ENCODE peak calls at places on chromosomes 13 and 19, in seven cellular contexts. T is left ventricle myocardium inferior, D is astrocyte, A is cardiac muscle cell, B is psoas muscle, V is astrocyte of the cerebellum, Y is bronchial epithelial cell. R is an unnamed sample.

GRCh38 chr13:113178070-113178895 is 19.8 kb downstream of the PROZ start:
- DNase-seq in T (no peak), D (peak), A (no peak), B (no peak), V (peak), Y (peak), R (peak)

GRCh38 chr19:29415507-29415906 is 110.3 kb upstream of the VSTM2B start:
- DNase-seq in T (no peak), D (no peak), A (no peak), B (no peak), V (no peak), Y (no peak), R (no peak)

GRCh38 chr13:20016649-20017364 is 58.3 kb downstream of the ZMYM2 start:
- DNase-seq in T (no peak), D (no peak), A (no peak), B (no peak), V (no peak), Y (no peak), R (no peak)

GRCh38 chr19:38315657-38316476 is at the start of gene YIF1B:
- DNase-seq in T (peak), D (peak), A (peak), B (peak), V (peak), Y (peak), R (peak)

GRCh38 chr19:11705474-11705873 is 33.3 kb downstream of the ZNF823 start:
- DNase-seq in T (no peak), D (no peak), A (no peak), B (no peak), V (no peak), Y (no peak), R (no peak)

GRCh38 chr13:28854657-28855056 is 34.5 kb downstream of the MTUS2 start:
- DNase-seq in T (no peak), D (no peak), A (no peak), B (no peak), V (no peak), Y (no peak), R (no peak)

GRCh38 chr13:59960683-59961082 is 203.0 kb downstream of the DIAPH3 start:
- DNase-seq in T (no peak), D (no peak), A (no peak), B (no peak), V (no peak), Y (no peak), R (no peak)

GRCh38 chr13:109630281-109630680 is 156.1 kb downstream of the IRS2 start:
- DNase-seq in T (no peak), D (no peak), A (no peak), B (no peak), V (no peak), Y (peak), R (no peak)

GRCh38 chr13:90238433-90238832 is 1109.1 kb upstream of the MIR17HG start:
- DNase-seq in T (no peak), D (peak), A (no peak), B (no peak), V (peak), Y (peak), R (no peak)

GRCh38 chr13:25902946-25903345 is 148.9 kb downstream of the SHISA2 start:
- DNase-seq in T (no peak), D (no peak), A (no peak), B (no peak), V (no peak), Y (peak), R (no peak)

GRCh38 chr19:22622901-22623840 is 11.0 kb upstream of the ZNF492 start:
- DNase-seq in T (no peak), D (no peak), A (no peak), B (no peak), V (no peak), Y (no peak), R (no peak)

GRCh38 chr13:44017756-44018309 is 138.1 kb downstream of the LACC1 start:
- DNase-seq in T (peak), D (no peak), A (no peak), B (no peak), V (no peak), Y (no peak), R (no peak)

GRCh38 chr19:46466536-46467199 is 4.7 kb downstream of the PNMA8A start:
- DNase-seq in T (peak), D (peak), A (no peak), B (peak), V (peak), Y (peak), R (no peak)
- H3K4me3 ChIP-seq in T (no peak), D (no peak), A (no peak), B (no peak), V (no peak), Y (no peak), R (no peak)

GRCh38 chr19:49128545-49129237 is 9.3 kb downstream of the PPFIA3 start:
- DNase-seq in T (no peak), D (no peak), A (no peak), B (no peak), V (no peak), Y (no peak), R (no peak)
- TF ChIP-seq CTCF in T (no peak), D (no peak), A (no peak), B (no peak), V (no peak), Y (no peak), R (no peak)

DNA sequence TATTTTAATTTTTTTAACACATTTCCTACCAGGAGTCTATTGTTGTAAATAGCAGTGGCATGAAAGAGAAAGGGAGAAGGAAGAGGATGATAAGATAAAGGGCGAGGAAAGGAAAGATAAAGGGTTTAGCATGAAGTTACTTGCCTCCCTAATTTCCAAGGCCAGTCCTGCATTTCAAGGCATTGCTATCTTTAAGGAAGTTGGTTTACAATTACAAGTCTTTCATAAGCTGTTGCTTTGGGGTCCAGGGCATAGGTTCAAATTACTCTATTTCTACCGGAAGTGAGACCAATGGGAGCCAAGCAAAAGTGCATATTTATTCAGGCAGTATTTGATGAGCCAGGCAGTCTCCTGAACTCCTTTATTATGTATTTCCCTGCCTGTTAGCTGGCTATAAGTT is 27.7 kb upstream of the UBL3 start:
- DNase-seq in T (no peak), D (no peak), A (no peak), B (no peak), V (no peak), Y (no peak), R (no peak)
- H3K4me3 ChIP-seq in T (no peak), D (no peak), A (no peak), B (no peak), V (no peak), Y (no peak), R (no peak)

GRCh38 chr13:39765801-39766463 is 110.5 kb downstream of the COG6 start:
- DNase-seq in T (peak), D (peak), A (no peak), B (peak), V (peak), Y (peak), R (no peak)
- TF ChIP-seq CTCF in T (peak), D (no peak), A (no peak), B (peak), V (no peak), Y (peak), R (peak)

GRCh38 chr19:291561-292280 is 518 bp upstream of the PLPP2 start:
- DNase-seq in T (no peak), D (no peak), A (no peak), B (peak), V (no peak), Y (no peak), R (no peak)
- H3K4me3 ChIP-seq in T (peak), D (no peak), A (no peak), B (peak), V (peak), Y (peak), R (no peak)

DNA sequence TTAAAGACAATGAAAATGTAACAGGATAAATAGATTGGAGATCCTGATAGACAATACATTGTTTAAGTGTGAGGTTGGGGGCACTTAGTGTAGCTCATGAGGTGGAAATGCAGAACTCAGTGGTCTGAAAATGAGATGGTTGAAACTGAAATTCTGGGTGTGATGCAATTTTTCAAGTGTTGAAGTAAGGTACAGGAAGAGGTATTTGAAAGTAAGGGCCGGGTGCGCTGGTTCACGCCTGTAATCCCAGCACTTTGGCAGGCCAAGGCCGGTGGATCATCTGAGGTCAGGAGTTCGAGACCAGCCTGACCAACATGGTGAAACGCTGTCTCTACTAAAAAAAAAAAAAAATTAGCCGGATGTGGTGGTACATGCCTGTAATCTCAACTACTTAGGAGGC is 113.0 kb downstream of the UFM1 start:
- DNase-seq in T (no peak), D (no peak), A (no peak), B (no peak), V (no peak), Y (no peak), R (no peak)
- TF ChIP-seq CTCF in T (no peak), D (no peak), A (no peak), B (no peak), V (no peak), Y (no peak), R (no peak)

DNA sequence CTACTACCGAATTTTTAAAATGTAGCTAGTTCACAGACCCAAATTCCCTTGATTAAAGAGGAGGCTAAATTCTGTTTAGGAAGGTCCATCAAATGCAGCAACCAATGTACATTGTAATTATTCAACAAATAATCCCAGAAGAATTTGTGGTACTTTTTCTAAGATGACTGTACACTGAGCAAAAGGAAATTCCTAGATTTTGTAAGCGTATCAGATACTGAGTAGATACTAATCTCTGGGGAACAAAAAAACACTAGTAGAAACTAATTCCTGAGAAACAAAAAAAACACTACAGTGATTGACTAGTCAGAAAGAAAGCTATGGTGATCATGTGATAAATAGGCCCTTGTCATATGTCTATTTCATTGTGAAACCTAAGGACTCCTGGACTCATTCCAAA is 246.1 kb downstream of the PCDH17 start:
- DNase-seq in T (no peak), D (peak), A (no peak), B (no peak), V (no peak), Y (no peak), R (no peak)
- H3K4me3 ChIP-seq in T (no peak), D (no peak), A (no peak), B (no peak), V (no peak), Y (no peak), R (no peak)

GRCh38 chr19:51097796-51098195 is 10.4 kb downstream of the CTU1 start:
- DNase-seq in T (no peak), D (no peak), A (no peak), B (no peak), V (no peak), Y (no peak), R (no peak)

GRCh38 chr19:51097166-51097736 is 11.0 kb downstream of the CTU1 start:
- DNase-seq in T (peak), D (peak), A (peak), B (peak), V (peak), Y (peak), R (no peak)

GRCh38 chr19:51096473-51097165 is 11.6 kb downstream of the CTU1 start:
- DNase-seq in T (no peak), D (no peak), A (no peak), B (no peak), V (no peak), Y (no peak), R (no peak)

GRCh38 chr19:51099070-51099382 is 9.2 kb downstream of the CTU1 start:
- DNase-seq in T (no peak), D (no peak), A (no peak), B (no peak), V (no peak), Y (no peak), R (no peak)

GRCh38 chr19:51098366-51099069 is 9.7 kb downstream of the CTU1 start:
- DNase-seq in T (peak), D (no peak), A (peak), B (no peak), V (no peak), Y (no peak), R (no peak)
- TF ChIP-seq CTCF in T (peak), D (no peak), A (no peak), B (no peak), V (no peak), Y (no peak), R (no peak)